ENCODE peak calls at places on chromosomes 11 and 22, in eight cellular contexts. G, D, U, A, F, O, K and S are unnamed samples. For H3K4me1, the result is how much of the 10 kb centered on the place peaks cover.

GRCh38 chr11:103091024-103091423 is 936 bp downstream of the DCUN1D5 start:
- DNase-seq in G (no peak), D (no peak), U (no peak), A (no peak), F (peak), O (no peak), K (no peak), S (no peak)

GRCh38 chr11:12411806-12412727 is 34.7 kb downstream of the PARVA start:
- DNase-seq in G (peak), D (peak), U (peak), A (peak), F (peak), O (no peak), K (peak), S (peak)

GRCh38 chr11:33997473-33998347 is 53.8 kb upstream of the CAPRIN1 start:
- DNase-seq in G (no peak), D (no peak), U (no peak), A (no peak), F (peak), O (no peak), K (no peak), S (no peak)

GRCh38 chr11:8698917-8699441 is 16.4 kb downstream of the RPL27A start:
- DNase-seq in G (peak), D (peak), U (no peak), A (no peak), F (no peak), O (peak), K (no peak), S (peak)

GRCh38 chr11:16959528-16960100 is 54.6 kb downstream of the PLEKHA7 start:
- DNase-seq in G (no peak), D (no peak), U (no peak), A (no peak), F (no peak), O (no peak), K (no peak), S (no peak)

GRCh38 chr11:16795146-16795545 is 56.7 kb downstream of the C11orf58 start:
- DNase-seq in G (peak), D (no peak), U (no peak), A (peak), F (no peak), O (peak), K (no peak), S (no peak)

GRCh38 chr11:98600103-98600502 is 420.6 kb upstream of the CNTN5 start:
- DNase-seq in G (no peak), D (no peak), U (no peak), A (no peak), F (peak), O (no peak), K (no peak), S (no peak)

GRCh38 chr11:60563553-60564235 is 48.5 kb downstream of the MS4A13 start:
- DNase-seq in G (no peak), D (no peak), U (no peak), A (no peak), F (no peak), O (no peak), K (no peak), S (no peak)

GRCh38 chr22:48431014-48431413 is 1396.7 kb downstream of the BRD1 start:
- DNase-seq in G (peak), D (no peak), U (no peak), A (peak), F (no peak), O (no peak), K (no peak), S (no peak)

GRCh38 chr22:28594784-28595324 is 84.8 kb downstream of the TTC28 start:
- DNase-seq in G (no peak), D (no peak), U (no peak), A (no peak), F (peak), O (no peak), K (peak), S (no peak)

GRCh38 chr11:57094206-57094940 is 87.4 kb upstream of the LRRC55 start:
- DNase-seq in G (no peak), D (no peak), U (no peak), A (no peak), F (no peak), O (no peak), K (no peak), S (no peak)

GRCh38 chr11:57100638-57101312 is 81.0 kb upstream of the LRRC55 start:
- DNase-seq in G (no peak), D (no peak), U (no peak), A (no peak), F (no peak), O (no peak), K (no peak), S (no peak)

GRCh38 chr11:57095896-57096295 is 85.9 kb upstream of the LRRC55 start:
- DNase-seq in G (no peak), D (no peak), U (no peak), A (no peak), F (no peak), O (no peak), K (no peak), S (no peak)

GRCh38 chr11:57095417-57095816 is 86.3 kb upstream of the LRRC55 start:
- DNase-seq in G (no peak), D (no peak), U (no peak), A (no peak), F (no peak), O (no peak), K (no peak), S (no peak)

DNA sequence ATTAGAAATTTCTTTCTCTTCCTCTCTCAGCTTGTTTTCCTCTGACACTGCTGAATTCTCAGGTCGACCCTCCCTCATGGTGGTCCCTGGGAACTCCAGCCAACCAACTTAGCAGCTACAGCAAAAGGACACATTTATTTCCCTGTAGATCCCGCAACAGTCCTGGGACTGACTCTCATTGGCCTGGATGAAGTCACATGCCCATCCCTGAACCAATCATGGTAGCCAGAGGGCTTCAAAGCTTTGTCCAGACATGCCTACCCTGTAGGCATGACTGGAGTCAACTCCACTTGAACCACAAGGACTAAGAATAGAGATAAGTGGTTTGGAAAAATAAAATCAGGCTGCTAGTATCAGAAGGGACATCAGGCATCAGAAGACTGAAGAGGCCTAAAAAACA is 84.6 kb upstream of the LRRC55 start:
- DNase-seq in G (no peak), D (no peak), U (no peak), A (no peak), F (no peak), O (no peak), K (no peak), S (no peak)
- H3K4me1 ChIP-seq in G (under half), D (under half), U (under half), A (under half), F (under half), O (under half), K (under half), S (under half)

GRCh38 chr11:120381401-120381800 is 45.2 kb downstream of the ARHGEF12 start:
- DNase-seq in G (no peak), D (no peak), U (no peak), A (no peak), F (no peak), O (no peak), K (no peak), S (no peak)
- H3K4me1 ChIP-seq in G (under half), D (under half), U (under half), A (under half), F (under half), O (under half), K (under half), S (under half)

GRCh38 chr22:46079861-46080821 is 70.2 kb upstream of the PPARA start:
- DNase-seq in G (peak), D (peak), U (peak), A (peak), F (no peak), O (peak), K (no peak), S (peak)

GRCh38 chr22:46082633-46083032 is 67.7 kb upstream of the PPARA start:
- DNase-seq in G (no peak), D (no peak), U (no peak), A (peak), F (no peak), O (no peak), K (no peak), S (no peak)

GRCh38 chr22:46081036-46081830 is 69.1 kb upstream of the PPARA start:
- DNase-seq in G (peak), D (peak), U (peak), A (peak), F (no peak), O (peak), K (no peak), S (peak)

GRCh38 chr22:46083383-46084350 is 66.7 kb upstream of the PPARA start:
- DNase-seq in G (peak), D (peak), U (peak), A (peak), F (no peak), O (peak), K (no peak), S (no peak)

DNA sequence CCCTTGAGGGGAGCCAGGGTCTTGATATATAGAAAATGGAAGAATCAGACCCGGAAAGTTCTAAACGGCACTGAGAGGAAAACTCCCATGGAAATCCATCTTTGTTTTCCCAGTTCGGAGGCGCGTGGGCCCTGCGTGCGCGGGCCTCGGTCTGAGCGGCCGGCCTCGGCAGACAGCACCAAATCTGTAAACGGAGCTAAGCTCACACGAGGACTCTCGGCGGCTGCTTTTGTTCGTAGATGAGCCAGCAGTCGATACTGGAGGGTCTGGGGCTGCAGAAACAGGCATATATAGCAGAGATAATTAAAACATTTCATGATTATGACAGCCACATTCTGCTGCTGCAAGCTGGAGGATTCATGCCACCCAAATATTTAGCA is 68.5 kb upstream of the PPARA start:
- DNase-seq in G (peak), D (peak), U (peak), A (peak), F (no peak), O (no peak), K (no peak), S (peak)
- H3K4me1 ChIP-seq in G (under half), D (under half), U (under half), A (half or more), F (under half), O (half or more), K (half or more), S (half or more)

GRCh38 chr22:23523746-23524145 is 56.3 kb downstream of the IGLL1 start:
- DNase-seq in G (no peak), D (no peak), U (no peak), A (no peak), F (no peak), O (no peak), K (no peak), S (no peak)

GRCh38 chr22:23521442-23522113 is 58.5 kb downstream of the IGLL1 start:
- DNase-seq in G (peak), D (peak), U (peak), A (peak), F (peak), O (peak), K (peak), S (peak)

GRCh38 chr22:23520875-23521441 is 59.1 kb downstream of the IGLL1 start:
- DNase-seq in G (no peak), D (peak), U (peak), A (peak), F (peak), O (no peak), K (no peak), S (no peak)

GRCh38 chr22:23524226-23524625 is 55.9 kb downstream of the IGLL1 start:
- DNase-seq in G (no peak), D (no peak), U (no peak), A (no peak), F (no peak), O (no peak), K (no peak), S (no peak)

DNA sequence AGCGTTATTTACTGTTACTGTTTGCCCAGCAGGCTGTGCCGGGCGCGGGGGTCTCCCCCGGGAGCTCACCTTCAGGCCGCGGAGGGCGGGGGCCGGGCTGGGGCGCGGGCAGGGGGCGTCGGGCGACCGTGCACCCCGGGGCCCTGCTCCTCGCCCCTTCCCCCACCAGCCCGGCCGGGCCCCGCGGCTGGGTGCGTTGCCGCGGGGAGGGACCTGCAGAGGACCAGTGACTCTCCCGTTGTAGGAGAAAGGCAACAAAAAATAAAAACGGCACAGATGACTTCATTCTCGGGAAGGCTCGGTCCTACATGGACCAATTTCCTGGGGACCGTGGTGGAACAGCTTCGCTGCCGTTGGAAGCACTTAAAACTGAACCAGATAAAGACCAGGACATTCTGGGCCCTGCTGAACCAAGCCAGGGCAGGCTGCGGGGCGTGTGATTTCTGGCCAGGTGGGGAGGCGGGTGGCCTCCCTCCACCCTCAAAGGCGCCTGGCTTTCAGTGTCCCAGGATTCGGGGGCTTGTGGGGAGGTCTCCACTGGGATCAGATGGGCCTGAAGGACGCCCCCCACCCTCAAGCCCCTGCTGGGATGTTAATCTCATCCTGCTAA is 57.3 kb downstream of the IGLL1 start:
- DNase-seq in G (no peak), D (peak), U (no peak), A (peak), F (peak), O (no peak), K (no peak), S (peak)
- H3K4me1 ChIP-seq in G (under half), D (under half), U (under half), A (under half), F (under half), O (under half), K (under half), S (under half)